ENCODE peak calls at places on chromosomes 12 and 14, in ten cellular contexts. A is AG04449; W is AG09319; P is transverse colon; J is tibial artery; C is PC-3; G is CD8-positive, alpha-beta T cell; I is WTC11; R is fibroblast of pulmonary artery; X is upper lobe of left lung. M is an unnamed sample.

GRCh38 chr14:88044782-88045446 is 40.0 kb downstream of the GPR65 start:
- DNase-seq in A (no peak), W (no peak), P (no peak), J (no peak), C (peak; percentile 64), G (no peak), I (no peak), R (no peak), X (no peak), M (no peak)

GRCh38 chr14:69483765-69484443 is 624 bp upstream of the PLEKHD1 start:
- DNase-seq in A (no peak), W (no peak), P (peak; percentile 10), J (no peak), C (peak; percentile 33), G (no peak), I (peak; percentile 64), R (no peak), X (peak; percentile 89), M (no peak)

GRCh38 chr14:100159107-100159864 is at the start of gene DEGS2:
- DNase-seq in A (no peak), W (no peak), P (peak; percentile 79), J (no peak), C (peak; percentile 56), G (peak; percentile 67), I (peak; percentile 78), R (no peak), X (peak; percentile 94), M (no peak)

GRCh38 chr12:118061011-118061875 is at the start of gene WSB2:
- DNase-seq in A (no peak), W (no peak), P (peak; percentile 75), J (peak; percentile 88), C (peak; percentile 41), G (peak; percentile 46), I (peak; percentile 64), R (peak; percentile 65), X (peak; percentile 95), M (peak; percentile 64)

GRCh38 chr14:89394920-89395319 is 22.1 kb downstream of the FOXN3 start:
- DNase-seq in A (no peak), W (no peak), P (no peak), J (no peak), C (no peak), G (no peak), I (no peak), R (no peak), X (no peak), M (no peak)

GRCh38 chr14:106506901-106507305 is 980.5 kb downstream of the TMEM121 start:
- DNase-seq in A (no peak), W (no peak), P (peak; percentile 22), J (no peak), C (no peak), G (peak; percentile 53), I (no peak), R (no peak), X (peak; percentile 10), M (no peak)

GRCh38 chr14:70641548-70642312 is at the start of gene TTC9:
- DNase-seq in A (no peak), W (no peak), P (peak; percentile 22), J (no peak), C (peak; percentile 8), G (peak; percentile 33), I (peak; percentile 51), R (no peak), X (peak; percentile 92), M (no peak)

GRCh38 chr14:57493467-57494181 is at the start of gene CCDC198:
- DNase-seq in A (no peak), W (no peak), P (no peak), J (no peak), C (no peak), G (no peak), I (no peak), R (no peak), X (no peak), M (no peak)

GRCh38 chr14:24162083-24162482 is 1.0 kb downstream of the IRF9 start:
- DNase-seq in A (no peak), W (no peak), P (no peak), J (no peak), C (no peak), G (no peak), I (no peak), R (peak; percentile 57), X (no peak), M (no peak)

GRCh38 chr14:24164591-24164991 is 3.5 kb downstream of the IRF9 start:
- DNase-seq in A (no peak), W (no peak), P (no peak), J (no peak), C (no peak), G (no peak), I (no peak), R (no peak), X (peak; percentile 70), M (no peak)

GRCh38 chr14:24159777-24160498 is 1.1 kb upstream of the IRF9 start:
- DNase-seq in A (no peak), W (no peak), P (no peak), J (no peak), C (no peak), G (no peak), I (no peak), R (no peak), X (no peak), M (no peak)

GRCh38 chr14:24160499-24160849 is 591 bp upstream of the IRF9 start:
- DNase-seq in A (no peak), W (no peak), P (no peak), J (no peak), C (no peak), G (no peak), I (no peak), R (no peak), X (no peak), M (no peak)

DNA sequence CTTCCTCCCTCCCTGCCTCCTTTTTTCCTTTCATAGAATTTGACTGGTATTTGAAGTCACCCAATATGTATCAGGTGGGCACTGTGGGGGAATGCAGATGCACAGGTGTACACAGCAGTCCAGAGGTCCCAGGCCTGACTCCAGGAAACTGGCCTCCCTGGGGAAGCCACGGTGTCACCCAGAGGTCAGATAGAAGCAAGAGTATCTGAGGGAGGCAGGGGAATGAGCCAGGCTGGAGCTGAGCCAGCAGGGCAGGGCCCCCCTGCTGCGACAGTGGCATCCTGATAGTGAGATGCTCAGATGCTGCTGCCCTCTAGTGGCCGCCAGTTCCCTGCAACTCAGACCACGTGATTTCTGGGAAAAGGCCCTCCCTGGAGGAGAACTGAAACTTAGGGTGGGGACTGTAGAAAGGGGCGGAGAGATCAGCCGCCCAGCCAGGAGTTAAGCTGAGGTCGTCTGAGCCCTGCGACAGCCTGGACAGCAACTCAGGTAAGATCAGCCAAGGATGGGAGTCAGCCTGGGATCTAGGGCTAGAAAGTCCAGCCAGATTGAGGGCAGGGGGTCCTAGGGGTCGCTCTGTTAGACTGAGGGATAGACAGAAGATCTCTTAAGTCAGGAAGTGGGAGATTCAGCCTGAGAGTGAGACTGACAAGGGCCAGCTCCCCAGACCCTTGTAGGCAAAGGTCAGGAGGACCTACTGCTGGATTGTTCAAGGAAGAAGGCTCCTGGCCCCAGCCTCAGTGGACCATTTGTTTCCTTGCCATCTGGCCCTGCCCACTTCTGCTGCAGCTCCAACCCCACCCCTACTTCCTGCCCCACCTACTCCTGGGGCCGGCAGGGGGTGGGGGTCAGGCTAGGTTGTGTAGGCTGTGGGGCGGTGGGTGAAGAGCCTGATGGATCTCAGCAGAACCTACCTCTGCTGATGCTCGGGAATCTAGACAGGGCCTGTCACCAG is at the start of gene IRF9:
- DNase-seq in A (peak; percentile 72), W (peak; percentile 90), P (peak; percentile 98), J (peak; percentile 98), C (peak; percentile 97), G (peak; percentile 99), I (peak; percentile 99), R (peak; percentile 96), X (peak; percentile 92), M (peak; percentile 97)
- TF ChIP-seq CTCF in A (peak; percentile 98), W (peak; percentile 93), P (peak; percentile 98), J (peak; percentile 97), C (peak; percentile 96), G (peak; percentile 92), I (peak; percentile 91), R (peak; percentile 89), X (peak; percentile 99), M (peak; percentile 97)

DNA sequence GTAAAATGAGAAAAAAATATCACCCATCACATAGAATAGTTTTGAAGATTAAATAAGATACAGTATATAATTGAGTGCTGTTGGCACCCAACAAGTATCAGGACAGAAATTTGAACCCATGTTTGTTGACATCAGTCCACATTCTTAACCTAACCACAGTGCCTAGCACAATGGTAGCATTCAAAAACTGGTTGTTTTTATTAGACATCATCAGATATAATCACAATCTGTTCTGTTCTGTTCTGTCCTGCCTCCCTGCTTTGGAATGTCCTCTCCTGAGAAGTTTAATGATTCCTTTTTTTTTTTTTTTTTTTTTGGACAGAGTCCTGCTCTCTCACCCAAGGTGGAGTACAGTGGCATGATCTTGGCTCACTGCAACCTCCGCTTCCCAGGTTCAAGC is 476.5 kb downstream of the RMST start:
- DNase-seq in A (no peak), W (no peak), P (no peak), J (no peak), C (no peak), G (no peak), I (no peak), R (no peak), X (no peak), M (no peak)
- TF ChIP-seq CTCF in A (no peak), W (no peak), P (no peak), J (no peak), C (no peak), G (no peak), I (no peak), R (no peak), X (no peak), M (no peak)

GRCh38 chr12:16849473-16849872 is 243.5 kb upstream of the LMO3 start:
- DNase-seq in A (no peak), W (no peak), P (no peak), J (no peak), C (no peak), G (no peak), I (no peak), R (no peak), X (no peak), M (no peak)

GRCh38 chr12:16844875-16845274 is 238.9 kb upstream of the LMO3 start:
- DNase-seq in A (no peak), W (no peak), P (no peak), J (no peak), C (no peak), G (no peak), I (peak; percentile 29), R (no peak), X (no peak), M (no peak)
- TF ChIP-seq CTCF in A (no peak), W (no peak), P (no peak), J (no peak), C (no peak), G (no peak), I (no peak), R (no peak), X (no peak), M (no peak)

GRCh38 chr14:43541356-43541755 is 965.7 kb downstream of the FSCB start:
- DNase-seq in A (no peak), W (no peak), P (no peak), J (no peak), C (no peak), G (no peak), I (no peak), R (no peak), X (peak; percentile 36), M (no peak)

GRCh38 chr14:43535231-43535838 is 971.7 kb downstream of the FSCB start:
- DNase-seq in A (no peak), W (no peak), P (no peak), J (no peak), C (no peak), G (no peak), I (no peak), R (no peak), X (no peak), M (no peak)

GRCh38 chr14:43539210-43539609 is 967.9 kb downstream of the FSCB start:
- DNase-seq in A (no peak), W (no peak), P (no peak), J (no peak), C (peak; percentile 63), G (no peak), I (peak; percentile 29), R (peak; percentile 39), X (no peak), M (no peak)

GRCh38 chr14:43540948-43541347 is 966.1 kb downstream of the FSCB start:
- DNase-seq in A (no peak), W (no peak), P (no peak), J (no peak), C (peak; percentile 38), G (no peak), I (peak; percentile 77), R (no peak), X (peak; percentile 54), M (no peak)
- TF ChIP-seq CTCF in A (no peak), W (no peak), P (no peak), J (no peak), C (peak; percentile 50), G (no peak), I (peak; percentile 39), R (no peak), X (no peak), M (no peak)